ENCODE peak calls at places on chromosomes 13 and 19, in four cellular contexts. I, J, F and C are unnamed samples.

GRCh38 chr19:18439025-18439909 is 1.3 kb upstream of the ISYNA1 start:
- DNase-seq in I (peak; percentile 35), F (peak; percentile 64), J (no peak), C (peak; percentile 68)

GRCh38 chr13:29884671-29885424 is 34.4 kb upstream of the UBL3 start:
- DNase-seq in I (no peak), F (no peak), J (no peak), C (no peak)

GRCh38 chr19:48501961-48502719 is 9.5 kb downstream of the LMTK3 start:
- DNase-seq in I (peak; percentile 43), J (no peak), F (peak; percentile 70), C (peak; percentile 50)

GRCh38 chr19:16385296-16385695 is 60.7 kb downstream of the KLF2 start:
- DNase-seq in F (peak; percentile 38), I (no peak), J (no peak), C (no peak)

GRCh38 chr19:3608750-3609322 is 2.2 kb upstream of the TBXA2R start:
- DNase-seq in J (no peak), F (peak; percentile 80), I (no peak), C (no peak)

GRCh38 chr19:20259615-20260014 is 92.6 kb downstream of the ZNF486 start:
- DNase-seq in I (no peak), F (no peak), J (no peak), C (no peak)

GRCh38 chr13:74641586-74641985 is 507.4 kb upstream of the KLF12 start:
- DNase-seq in F (no peak), I (peak; percentile 41), J (no peak), C (peak; percentile 13)

GRCh38 chr19:17125728-17126677 is 50.4 kb downstream of the MYO9B start:
- DNase-seq in F (peak; percentile 84), I (no peak), J (peak; percentile 80), C (no peak)

GRCh38 chr19:19642506-19643157 is 825 bp downstream of the GMIP start:
- DNase-seq in I (peak; percentile 51), F (peak; percentile 40), J (no peak), C (peak; percentile 47)

GRCh38 chr19:35373492-35373891 is 2.6 kb downstream of the GPR42 start:
- DNase-seq in F (no peak), J (no peak), I (no peak), C (no peak)

GRCh38 chr19:6632002-6632621 is 37.8 kb downstream of the TNFSF14 start:
- DNase-seq in I (peak; percentile 78), F (no peak), J (peak; percentile 80), C (peak; percentile 94)

GRCh38 chr19:6209233-6209632 is 70.5 kb downstream of the MLLT1 start:
- DNase-seq in J (no peak), F (no peak), I (no peak), C (no peak)

GRCh38 chr19:56076413-56076998 is 44.6 kb downstream of the ZNF787 start:
- DNase-seq in J (no peak), I (peak; percentile 56), F (peak; percentile 79), C (peak; percentile 85)

GRCh38 chr19:17394891-17395415 is 957 bp upstream of the CCDC194 start:
- DNase-seq in J (no peak), I (peak; percentile 74), F (peak; percentile 85), C (peak; percentile 71)

GRCh38 chr19:56309511-56310185 is 5.0 kb downstream of the ZSCAN5A start:
- DNase-seq in J (no peak), I (peak; percentile 61), F (peak; percentile 68), C (peak; percentile 44)

GRCh38 chr13:79354285-79354684 is 51.8 kb downstream of the RBM26 start:
- DNase-seq in I (no peak), J (no peak), F (no peak), C (no peak)

GRCh38 chr19:45079063-45079910 is at the start of gene GEMIN7:
- DNase-seq in F (peak; percentile 89), J (peak; percentile 78), I (peak; percentile 86), C (peak; percentile 89)

GRCh38 chr19:38663957-38664502 is 16.6 kb downstream of the ACTN4 start:
- DNase-seq in J (peak; percentile 89), I (no peak), F (peak; percentile 82), C (no peak)

GRCh38 chr19:46717716-46718143 is 816 bp upstream of the PRKD2 start:
- DNase-seq in J (no peak), F (peak; percentile 34), I (no peak), C (peak; percentile 29)

GRCh38 chr19:1251233-1251502 is 2.8 kb downstream of the MIDN start:
- DNase-seq in F (peak; percentile 93), I (peak; percentile 66), J (peak; percentile 75), C (peak; percentile 70)